ENCODE peak calls at places on chromosome 6, in six cellular contexts. L, R, F, N, O and Y are unnamed samples. For H3K4me1 and H3K36me3, the result is how much of the 10 kb centered on the place peaks cover.

GRCh38 chr6:149716181-149716580 is 1.7 kb downstream of the LATS1 start:
- DNase-seq in L (no peak), R (no peak), F (no peak), N (no peak), O (no peak), Y (no peak)

GRCh38 chr6:32483968-32484613 is 44.4 kb downstream of the HLA-DRA start:
- DNase-seq in L (no peak), R (no peak), F (peak), N (no peak), O (no peak), Y (no peak)

GRCh38 chr6:14635933-14636599 is 518.5 kb downstream of the CD83 start:
- DNase-seq in L (no peak), R (no peak), F (no peak), N (no peak), O (no peak), Y (no peak)

GRCh38 chr6:31355540-31355988 is 1.4 kb downstream of the HLA-B start:
- DNase-seq in L (no peak), R (no peak), F (no peak), N (no peak), O (no peak), Y (no peak)

GRCh38 chr6:149887343-149887742 is 10.6 kb downstream of the RAET1E start:
- DNase-seq in L (peak), R (no peak), F (no peak), N (no peak), O (peak), Y (no peak)

GRCh38 chr6:118896339-118897136 is 2.6 kb downstream of the ASF1A start:
- DNase-seq in L (peak), R (no peak), F (peak), N (no peak), O (peak), Y (no peak)

GRCh38 chr6:75272145-75272840 is 12.3 kb downstream of the TMEM30A start:
- DNase-seq in L (peak), R (no peak), F (peak), N (no peak), O (peak), Y (no peak)

GRCh38 chr6:79797105-79797504 is 150.2 kb downstream of the ELOVL4 start:
- DNase-seq in L (no peak), R (no peak), F (no peak), N (no peak), O (no peak), Y (no peak)

GRCh38 chr6:153129873-153130514 is 1.1 kb downstream of the RGS17 start:
- DNase-seq in L (peak), R (no peak), F (peak), N (no peak), O (peak), Y (no peak)

GRCh38 chr6:17015144-17015543 is 86.7 kb upstream of the STMND1 start:
- DNase-seq in L (peak), R (no peak), F (no peak), N (no peak), O (peak), Y (no peak)

GRCh38 chr6:125104425-125104824 is 49.1 kb upstream of the TPD52L1 start:
- DNase-seq in L (peak), R (no peak), F (peak), N (no peak), O (peak), Y (no peak)

GRCh38 chr6:1679691-1680068 is 70.0 kb downstream of the FOXC1 start:
- DNase-seq in L (peak), R (no peak), F (peak), N (no peak), O (peak), Y (no peak)

GRCh38 chr6:12297363-12298016 is 7.3 kb downstream of the EDN1 start:
- DNase-seq in L (no peak), R (no peak), F (peak), N (no peak), O (no peak), Y (no peak)

GRCh38 chr6:149140910-149141290 is 176.6 kb upstream of the TAB2 start:
- DNase-seq in L (no peak), R (no peak), F (peak), N (no peak), O (no peak), Y (no peak)

GRCh38 chr6:36956111-36956820 is 1.7 kb downstream of the PI16 start:
- DNase-seq in L (peak), R (no peak), F (peak), N (no peak), O (no peak), Y (no peak)

GRCh38 chr6:36953931-36954261 is 642 bp upstream of the PI16 start:
- DNase-seq in L (no peak), R (no peak), F (no peak), N (no peak), O (no peak), Y (no peak)

GRCh38 chr6:36955136-36955535 is 598 bp downstream of the PI16 start:
- DNase-seq in L (no peak), R (no peak), F (no peak), N (no peak), O (no peak), Y (no peak)

GRCh38 chr6:36954262-36954931 is at the start of gene PI16:
- DNase-seq in L (no peak), R (no peak), F (no peak), N (no peak), O (no peak), Y (no peak)

GRCh38 chr6:36955671-36956070 is 1.1 kb downstream of the PI16 start:
- DNase-seq in L (no peak), R (no peak), F (no peak), N (no peak), O (no peak), Y (no peak)
- H3K4me3 ChIP-seq in L (no peak), R (no peak), F (no peak), N (no peak), O (no peak), Y (peak)

GRCh38 chr6:7112741-7113313 is 5.1 kb downstream of the RREB1 start:
- DNase-seq in L (peak), R (no peak), F (no peak), N (no peak), O (no peak), Y (no peak)
- H3K4me1 ChIP-seq in L (under half), R (under half), F (under half), N (half or more), O (under half), Y (under half)

GRCh38 chr6:169677096-169677495 is 24.7 kb downstream of the WDR27 start:
- DNase-seq in L (no peak), R (no peak), F (no peak), N (no peak), O (peak), Y (no peak)
- H3K36me3 ChIP-seq in L (under half), R (under half), F (under half), N (under half), O (under half), Y (under half)

GRCh38 chr6:159728552-159728951 is 1.2 kb downstream of the WTAP start:
- DNase-seq in L (peak), R (no peak), F (no peak), N (no peak), O (peak), Y (no peak)
- H3K4me3 ChIP-seq in L (peak), R (peak), F (peak), N (peak), O (peak), Y (peak)

DNA sequence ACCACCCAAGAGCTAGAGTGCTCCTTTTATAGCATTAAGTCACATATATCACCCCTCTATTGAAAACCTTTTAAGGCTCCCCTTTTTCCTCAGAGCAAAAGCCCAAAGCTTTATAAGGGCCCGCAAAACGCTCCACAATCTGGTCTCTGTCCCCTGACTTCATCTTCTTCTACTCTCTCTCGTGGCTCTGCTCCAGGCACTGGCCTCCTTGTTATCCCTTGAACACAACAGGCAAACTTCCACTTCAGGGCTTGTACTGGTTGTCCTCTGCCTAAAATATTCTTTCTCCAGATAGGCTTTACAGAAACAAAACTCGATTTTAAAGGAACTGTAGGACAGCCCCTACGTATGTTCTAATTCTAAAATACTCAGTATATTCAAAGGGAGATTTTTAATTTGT is 44.0 kb upstream of the SPDEF start:
- DNase-seq in L (no peak), R (no peak), F (no peak), N (no peak), O (no peak), Y (no peak)
- H3K4me1 ChIP-seq in L (under half), R (under half), F (under half), N (under half), O (under half), Y (under half)

GRCh38 chr6:42250509-42250908 is 32.8 kb upstream of the MRPS10 start:
- DNase-seq in L (no peak), R (no peak), F (no peak), N (no peak), O (no peak), Y (no peak)

GRCh38 chr6:42249279-42249678 is 31.6 kb upstream of the MRPS10 start:
- DNase-seq in L (peak), R (no peak), F (no peak), N (no peak), O (peak), Y (no peak)

GRCh38 chr6:42251500-42251899 is 33.8 kb upstream of the MRPS10 start:
- DNase-seq in L (no peak), R (no peak), F (no peak), N (no peak), O (no peak), Y (no peak)

GRCh38 chr6:42254505-42254904 is 36.8 kb upstream of the MRPS10 start:
- DNase-seq in L (no peak), R (no peak), F (no peak), N (no peak), O (no peak), Y (no peak)

GRCh38 chr6:42251911-42252637 is 34.4 kb upstream of the MRPS10 start:
- DNase-seq in L (no peak), R (peak), F (peak), N (peak), O (peak), Y (no peak)
- H3K36me3 ChIP-seq in L (under half), R (under half), F (under half), N (under half), O (under half), Y (half or more)